ENCODE peak calls at places on chromosome 13, in four cellular contexts. U is body of pancreas; O is effector CD4-positive, alpha-beta T cell; D is AG10803. I is an unnamed sample.

GRCh38 chr13:43988302-43988701 is 108.6 kb downstream of the LACC1 start:
- DNase-seq in U (no peak), D (no peak), O (no peak), I (no peak)

GRCh38 chr13:44719857-44720671 is 143.9 kb upstream of the TSC22D1 start:
- DNase-seq in O (no peak), D (peak), U (no peak), I (no peak)

GRCh38 chr13:32645854-32646253 is 59.6 kb downstream of the PDS5B start:
- DNase-seq in U (no peak), D (no peak), O (no peak), I (no peak)

GRCh38 chr13:42574011-42574410 is at the start of gene TNFSF11:
- DNase-seq in U (no peak), O (no peak), D (no peak), I (no peak)

GRCh38 chr13:47287291-47287751 is 390.5 kb upstream of the HTR2A start:
- DNase-seq in U (no peak), O (no peak), D (peak), I (no peak)

GRCh38 chr13:100130092-100130491 is 41.2 kb downstream of the PCCA start:
- DNase-seq in D (peak), O (no peak), U (no peak), I (no peak)

GRCh38 chr13:19159761-19160420 is 21.7 kb downstream of the TUBA3C start:
- DNase-seq in U (no peak), D (no peak), O (no peak), I (no peak)

GRCh38 chr13:35388456-35388855 is 88.0 kb downstream of the MAB21L1 start:
- DNase-seq in U (no peak), O (no peak), D (peak), I (no peak)

GRCh38 chr13:38496956-38497355 is 147.3 kb downstream of the UFM1 start:
- DNase-seq in O (no peak), D (no peak), U (no peak), I (no peak)

GRCh38 chr13:113646921-113647340 is 11.1 kb downstream of the ATP4B start:
- DNase-seq in O (no peak), U (no peak), D (no peak), I (no peak)

GRCh38 chr13:112897956-112898785 is 70.8 kb upstream of the MCF2L start:
- DNase-seq in D (no peak), O (no peak), U (no peak), I (no peak)

GRCh38 chr13:101520672-101521071 is 68.2 kb downstream of the ITGBL1 start:
- DNase-seq in O (no peak), U (no peak), D (peak), I (no peak)

GRCh38 chr13:72255908-72256307 is 388.9 kb upstream of the DACH1 start:
- DNase-seq in O (no peak), U (peak), D (peak), I (no peak)

GRCh38 chr13:50914301-50914700 is 4.7 kb downstream of the RNASEH2B start:
- DNase-seq in D (peak), O (no peak), U (no peak), I (no peak)

GRCh38 chr13:50198508-50198907 is 183.3 kb downstream of the KCNRG start:
- DNase-seq in U (no peak), D (peak), O (no peak), I (no peak)

GRCh38 chr13:20197361-20197834 is 4.7 kb upstream of the GJB2 start:
- DNase-seq in U (no peak), D (peak), O (no peak), I (peak)

GRCh38 chr13:99320693-99321481 is 13.7 kb upstream of the GPR183 start:
- DNase-seq in U (no peak), D (peak), O (peak), I (no peak)

GRCh38 chr13:100550433-100550832 is 38.2 kb downstream of the GGACT start:
- DNase-seq in U (no peak), D (peak), O (no peak), I (no peak)

GRCh38 chr13:50277127-50277526 is 261.9 kb downstream of the KCNRG start:
- DNase-seq in D (no peak), O (no peak), U (no peak), I (no peak)

GRCh38 chr13:102700088-102701031 is 5.5 kb upstream of the METTL21C start:
- DNase-seq in U (no peak), O (no peak), D (peak), I (no peak)

GRCh38 chr13:33536639-33537425 is 251.3 kb upstream of the STARD13 start:
- DNase-seq in D (peak), O (no peak), U (no peak), I (no peak)

GRCh38 chr13:113637262-113638160 is 20.5 kb downstream of the ATP4B start:
- DNase-seq in D (no peak), O (no peak), U (no peak), I (no peak)

GRCh38 chr13:49351871-49352270 is 92.0 kb downstream of the CAB39L start:
- DNase-seq in D (peak), U (no peak), O (no peak), I (no peak)

I was measured in effector memory CD8-positive, alpha-beta T cell.